ENCODE peak calls at places on chromosomes 7 and 10, in nine cellular contexts. One of them, this sample, is unnamed.

GRCh38 chr7:112898432-112899290 is 108.5 kb upstream of the TMEM168 start:
- DNase-seq in chondrocyte: no peak
- DNase-seq in AG10803: peak
- DNase-seq in mesothelial cell of epicardium: no peak
- DNase-seq in cardiac fibroblast: peak
- DNase-seq in neural crest cell: peak
- DNase-seq in tibial artery: no peak
- DNase-seq in upper lobe of right lung: no peak
- DNase-seq in mucosa of descending colon: no peak
- DNase-seq in this sample: peak

GRCh38 chr7:72493850-72494661 is 81.9 kb upstream of the CALN1 start:
- DNase-seq in chondrocyte: no peak
- DNase-seq in AG10803: peak
- DNase-seq in mesothelial cell of epicardium: peak
- DNase-seq in cardiac fibroblast: peak
- DNase-seq in neural crest cell: peak
- DNase-seq in tibial artery: no peak
- DNase-seq in upper lobe of right lung: peak
- DNase-seq in mucosa of descending colon: no peak
- DNase-seq in this sample: peak

GRCh38 chr10:67242531-67242930 is 316.7 kb downstream of the LRRTM3 start:
- DNase-seq in chondrocyte: no peak
- DNase-seq in AG10803: no peak
- DNase-seq in mesothelial cell of epicardium: no peak
- DNase-seq in cardiac fibroblast: no peak
- DNase-seq in neural crest cell: no peak
- DNase-seq in tibial artery: no peak
- DNase-seq in upper lobe of right lung: no peak
- DNase-seq in mucosa of descending colon: no peak
- DNase-seq in this sample: no peak

GRCh38 chr7:128830231-128831177 is at the start of gene FLNC:
- DNase-seq in chondrocyte: peak
- DNase-seq in AG10803: peak
- DNase-seq in mesothelial cell of epicardium: peak
- DNase-seq in cardiac fibroblast: peak
- DNase-seq in neural crest cell: peak
- DNase-seq in tibial artery: peak
- DNase-seq in upper lobe of right lung: peak
- DNase-seq in mucosa of descending colon: no peak
- DNase-seq in this sample: peak

GRCh38 chr7:140655511-140656408 is 15.1 kb upstream of the DENND2A start:
- DNase-seq in chondrocyte: peak
- DNase-seq in AG10803: no peak
- DNase-seq in mesothelial cell of epicardium: no peak
- DNase-seq in cardiac fibroblast: peak
- DNase-seq in neural crest cell: no peak
- DNase-seq in tibial artery: peak
- DNase-seq in upper lobe of right lung: peak
- DNase-seq in mucosa of descending colon: no peak
- DNase-seq in this sample: no peak

GRCh38 chr7:140084142-140084655 is 21.4 kb upstream of the PARP12 start:
- DNase-seq in chondrocyte: no peak
- DNase-seq in AG10803: peak
- DNase-seq in mesothelial cell of epicardium: no peak
- DNase-seq in cardiac fibroblast: no peak
- DNase-seq in neural crest cell: no peak
- DNase-seq in tibial artery: no peak
- DNase-seq in upper lobe of right lung: no peak
- DNase-seq in mucosa of descending colon: no peak
- DNase-seq in this sample: no peak

GRCh38 chr7:90033850-90034249 is 120.4 kb upstream of the STEAP1 start:
- DNase-seq in chondrocyte: no peak
- DNase-seq in AG10803: no peak
- DNase-seq in mesothelial cell of epicardium: no peak
- DNase-seq in cardiac fibroblast: no peak
- DNase-seq in neural crest cell: no peak
- DNase-seq in tibial artery: no peak
- DNase-seq in upper lobe of right lung: no peak
- DNase-seq in mucosa of descending colon: no peak
- DNase-seq in this sample: no peak

GRCh38 chr10:76415559-76415958 is 984.1 kb downstream of the LRMDA start:
- DNase-seq in chondrocyte: no peak
- DNase-seq in AG10803: peak
- DNase-seq in mesothelial cell of epicardium: no peak
- DNase-seq in cardiac fibroblast: no peak
- DNase-seq in neural crest cell: no peak
- DNase-seq in tibial artery: no peak
- DNase-seq in upper lobe of right lung: no peak
- DNase-seq in mucosa of descending colon: no peak
- DNase-seq in this sample: no peak

GRCh38 chr7:139871276-139871675 is 42.2 kb downstream of the TBXAS1 start:
- DNase-seq in chondrocyte: no peak
- DNase-seq in AG10803: peak
- DNase-seq in mesothelial cell of epicardium: no peak
- DNase-seq in cardiac fibroblast: no peak
- DNase-seq in neural crest cell: no peak
- DNase-seq in tibial artery: no peak
- DNase-seq in upper lobe of right lung: no peak
- DNase-seq in mucosa of descending colon: no peak
- DNase-seq in this sample: no peak

GRCh38 chr10:127992376-127992775 is 85.5 kb downstream of the PTPRE start:
- DNase-seq in chondrocyte: no peak
- DNase-seq in AG10803: no peak
- DNase-seq in mesothelial cell of epicardium: no peak
- DNase-seq in cardiac fibroblast: no peak
- DNase-seq in neural crest cell: no peak
- DNase-seq in tibial artery: no peak
- DNase-seq in upper lobe of right lung: peak
- DNase-seq in mucosa of descending colon: no peak
- DNase-seq in this sample: no peak

GRCh38 chr10:119423911-119424590 is 118.5 kb downstream of the RGS10 start:
- DNase-seq in chondrocyte: no peak
- DNase-seq in AG10803: no peak
- DNase-seq in mesothelial cell of epicardium: no peak
- DNase-seq in cardiac fibroblast: no peak
- DNase-seq in neural crest cell: no peak
- DNase-seq in tibial artery: no peak
- DNase-seq in upper lobe of right lung: no peak
- DNase-seq in mucosa of descending colon: peak
- DNase-seq in this sample: no peak

GRCh38 chr7:130614449-130614848 is 54.1 kb downstream of the COPG2 start:
- DNase-seq in chondrocyte: no peak
- DNase-seq in AG10803: no peak
- DNase-seq in mesothelial cell of epicardium: no peak
- DNase-seq in cardiac fibroblast: no peak
- DNase-seq in neural crest cell: no peak
- DNase-seq in tibial artery: no peak
- DNase-seq in upper lobe of right lung: no peak
- DNase-seq in mucosa of descending colon: no peak
- DNase-seq in this sample: no peak

GRCh38 chr7:130611206-130611605 is 57.3 kb downstream of the COPG2 start:
- DNase-seq in chondrocyte: no peak
- DNase-seq in AG10803: no peak
- DNase-seq in mesothelial cell of epicardium: no peak
- DNase-seq in cardiac fibroblast: no peak
- DNase-seq in neural crest cell: no peak
- DNase-seq in tibial artery: no peak
- DNase-seq in upper lobe of right lung: no peak
- DNase-seq in mucosa of descending colon: no peak
- DNase-seq in this sample: no peak

DNA sequence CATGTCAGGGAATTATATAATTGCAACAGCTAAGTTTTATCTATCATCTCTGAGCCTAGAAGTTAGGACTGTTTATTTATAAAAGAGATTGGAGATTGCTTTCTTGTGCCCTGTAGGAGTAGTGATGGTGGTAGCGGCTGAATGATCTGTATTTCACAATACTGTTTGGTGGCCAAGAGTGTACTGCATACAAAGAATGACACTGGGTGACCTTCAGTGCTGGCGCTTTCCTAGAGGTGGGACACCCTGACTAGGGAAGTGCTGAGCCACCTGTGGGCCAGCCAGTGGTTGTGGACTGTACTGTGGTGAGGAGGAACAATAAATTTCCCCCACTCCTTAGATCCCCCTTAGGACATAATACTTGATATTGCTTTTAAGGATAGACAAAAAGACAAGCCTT is 53.0 kb downstream of the COPG2 start:
- DNase-seq in chondrocyte: no peak
- DNase-seq in AG10803: no peak
- DNase-seq in mesothelial cell of epicardium: no peak
- DNase-seq in cardiac fibroblast: no peak
- DNase-seq in neural crest cell: no peak
- DNase-seq in tibial artery: no peak
- DNase-seq in upper lobe of right lung: no peak
- DNase-seq in mucosa of descending colon: no peak
- DNase-seq in this sample: no peak
- TF ChIP-seq CTCF in chondrocyte: no peak
- TF ChIP-seq CTCF in AG10803: no peak
- TF ChIP-seq CTCF in mesothelial cell of epicardium: no peak
- TF ChIP-seq CTCF in cardiac fibroblast: no peak
- TF ChIP-seq CTCF in neural crest cell: no peak
- TF ChIP-seq CTCF in tibial artery: no peak
- TF ChIP-seq CTCF in upper lobe of right lung: no peak
- TF ChIP-seq CTCF in mucosa of descending colon: no peak
- TF ChIP-seq CTCF in this sample: no peak

DNA sequence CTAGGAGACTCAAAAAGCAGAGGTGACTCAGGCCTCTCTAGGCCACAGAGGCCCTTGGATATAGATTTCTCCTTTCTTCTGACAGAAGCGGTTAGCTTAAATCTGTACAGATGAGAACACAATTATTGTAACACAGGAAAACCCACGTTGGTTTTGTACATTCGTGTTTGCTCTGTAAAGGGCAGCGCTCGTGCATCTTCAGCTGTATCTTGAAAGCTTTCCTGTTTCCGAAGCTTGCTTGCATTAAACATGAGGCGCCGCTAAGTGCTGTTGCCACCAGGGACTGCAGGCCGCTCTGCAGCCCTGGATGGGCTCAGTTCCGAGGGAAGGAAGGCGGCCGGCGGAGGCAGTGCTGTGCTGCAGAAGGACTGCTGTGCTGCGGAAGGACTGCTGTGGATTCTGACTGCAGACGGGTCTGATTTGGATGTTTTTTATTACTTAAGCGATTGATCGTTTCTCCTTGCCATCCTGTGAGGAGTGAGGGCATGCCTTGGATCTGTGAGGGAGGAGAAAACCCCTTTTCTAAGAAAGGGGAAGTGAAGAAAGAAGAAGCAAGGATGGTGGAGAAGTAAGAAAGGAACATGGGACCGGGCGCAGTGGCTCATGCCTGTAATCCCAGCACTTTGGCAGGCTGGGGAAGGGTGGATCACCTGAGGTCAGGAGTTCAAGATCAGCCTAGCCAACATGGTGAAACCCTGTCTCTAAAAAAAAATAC is 53.4 kb downstream of the FHIP2A start:
- DNase-seq in chondrocyte: no peak
- DNase-seq in AG10803: peak
- DNase-seq in mesothelial cell of epicardium: no peak
- DNase-seq in cardiac fibroblast: no peak
- DNase-seq in neural crest cell: peak
- DNase-seq in tibial artery: no peak
- DNase-seq in upper lobe of right lung: no peak
- DNase-seq in mucosa of descending colon: no peak
- DNase-seq in this sample: peak
- TF ChIP-seq CTCF in chondrocyte: peak
- TF ChIP-seq CTCF in AG10803: peak
- TF ChIP-seq CTCF in mesothelial cell of epicardium: no peak
- TF ChIP-seq CTCF in cardiac fibroblast: no peak
- TF ChIP-seq CTCF in neural crest cell: no peak
- TF ChIP-seq CTCF in tibial artery: no peak
- TF ChIP-seq CTCF in upper lobe of right lung: no peak
- TF ChIP-seq CTCF in mucosa of descending colon: no peak
- TF ChIP-seq CTCF in this sample: no peak

DNA sequence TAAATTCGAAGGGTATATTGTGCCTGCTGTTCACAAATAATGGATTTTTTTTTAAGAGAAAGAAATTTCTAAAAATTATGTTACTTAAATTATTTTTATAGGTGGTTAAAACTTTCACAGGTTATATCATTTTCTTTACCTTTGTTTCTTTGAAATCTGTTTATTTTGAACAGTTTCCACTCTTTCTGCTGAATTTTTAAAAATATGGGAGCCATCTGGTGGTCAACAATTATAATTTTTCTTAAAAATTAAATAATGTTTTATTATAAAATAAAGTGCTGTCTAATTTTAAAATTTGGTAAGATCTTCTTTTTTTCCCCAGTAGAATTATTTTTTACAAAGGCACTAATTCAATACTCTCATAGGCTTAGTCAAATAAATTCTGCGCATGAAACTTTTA is 263.9 kb downstream of the ETV1 start:
- DNase-seq in chondrocyte: no peak
- DNase-seq in AG10803: no peak
- DNase-seq in mesothelial cell of epicardium: no peak
- DNase-seq in cardiac fibroblast: peak
- DNase-seq in neural crest cell: no peak
- DNase-seq in tibial artery: no peak
- DNase-seq in upper lobe of right lung: no peak
- DNase-seq in mucosa of descending colon: no peak
- DNase-seq in this sample: no peak
- TF ChIP-seq CTCF in chondrocyte: peak
- TF ChIP-seq CTCF in AG10803: no peak
- TF ChIP-seq CTCF in mesothelial cell of epicardium: peak
- TF ChIP-seq CTCF in cardiac fibroblast: peak
- TF ChIP-seq CTCF in neural crest cell: peak
- TF ChIP-seq CTCF in tibial artery: no peak
- TF ChIP-seq CTCF in upper lobe of right lung: no peak
- TF ChIP-seq CTCF in mucosa of descending colon: no peak
- TF ChIP-seq CTCF in this sample: peak

GRCh38 chr10:10133271-10133670 is 884.4 kb upstream of the CELF2 start:
- DNase-seq in chondrocyte: no peak
- DNase-seq in AG10803: no peak
- DNase-seq in mesothelial cell of epicardium: no peak
- DNase-seq in cardiac fibroblast: no peak
- DNase-seq in neural crest cell: no peak
- DNase-seq in tibial artery: no peak
- DNase-seq in upper lobe of right lung: no peak
- DNase-seq in mucosa of descending colon: no peak
- DNase-seq in this sample: no peak

GRCh38 chr10:10126231-10126630 is 891.4 kb upstream of the CELF2 start:
- DNase-seq in chondrocyte: no peak
- DNase-seq in AG10803: no peak
- DNase-seq in mesothelial cell of epicardium: no peak
- DNase-seq in cardiac fibroblast: peak
- DNase-seq in neural crest cell: no peak
- DNase-seq in tibial artery: no peak
- DNase-seq in upper lobe of right lung: no peak
- DNase-seq in mucosa of descending colon: no peak
- DNase-seq in this sample: no peak

GRCh38 chr10:10128387-10128786 is 889.3 kb upstream of the CELF2 start:
- DNase-seq in chondrocyte: no peak
- DNase-seq in AG10803: no peak
- DNase-seq in mesothelial cell of epicardium: no peak
- DNase-seq in cardiac fibroblast: peak
- DNase-seq in neural crest cell: no peak
- DNase-seq in tibial artery: no peak
- DNase-seq in upper lobe of right lung: no peak
- DNase-seq in mucosa of descending colon: no peak
- DNase-seq in this sample: no peak

DNA sequence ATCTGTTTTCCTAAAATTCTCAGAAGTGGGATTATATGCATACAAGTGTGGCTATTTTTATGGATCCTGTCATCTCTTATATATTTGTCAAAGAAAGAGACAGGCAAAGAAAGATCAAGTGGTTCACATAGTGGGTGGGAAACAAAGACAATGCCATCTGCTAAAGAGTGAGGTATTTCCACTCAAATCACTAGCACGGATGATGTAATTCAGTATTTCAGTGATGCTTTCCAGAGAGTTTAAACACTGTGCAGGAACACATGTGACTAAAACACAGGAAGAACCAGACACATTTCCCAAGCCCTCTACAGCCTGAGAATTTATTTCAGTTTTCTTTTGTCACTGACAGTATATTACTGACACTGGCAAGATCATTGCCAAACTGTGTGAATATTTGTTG is 885.7 kb upstream of the CELF2 start:
- DNase-seq in chondrocyte: no peak
- DNase-seq in AG10803: no peak
- DNase-seq in mesothelial cell of epicardium: no peak
- DNase-seq in cardiac fibroblast: peak
- DNase-seq in neural crest cell: no peak
- DNase-seq in tibial artery: no peak
- DNase-seq in upper lobe of right lung: no peak
- DNase-seq in mucosa of descending colon: no peak
- DNase-seq in this sample: no peak
- TF ChIP-seq CTCF in chondrocyte: no peak
- TF ChIP-seq CTCF in AG10803: no peak
- TF ChIP-seq CTCF in mesothelial cell of epicardium: no peak
- TF ChIP-seq CTCF in cardiac fibroblast: no peak
- TF ChIP-seq CTCF in neural crest cell: no peak
- TF ChIP-seq CTCF in tibial artery: no peak
- TF ChIP-seq CTCF in upper lobe of right lung: no peak
- TF ChIP-seq CTCF in mucosa of descending colon: no peak
- TF ChIP-seq CTCF in this sample: no peak

This sample was measured in glutamatergic neuron.